ENCODE peak calls at places on chromosomes 2 and 18, in six cellular contexts. K is HT1080, D is GM19239, P is caudate nucleus, B is Calu3, M is NCI-H1105 treated with DMSO at 0.1 percent for 48 hours. A is an unnamed sample.

GRCh38 chr18:49731421-49731841 is 81.9 kb downstream of the ACAA2 start:
- DNase-seq in K (no peak), D (no peak), P (no peak), B (no peak), M (no peak), A (no peak)

GRCh38 chr2:128543646-128544045 is 225.0 kb upstream of the HS6ST1 start:
- DNase-seq in K (no peak), D (no peak), P (no peak), B (no peak), M (no peak), A (no peak)

GRCh38 chr2:18559941-18560796 is at the start of gene RDH14:
- DNase-seq in K (peak), D (peak), P (peak), B (peak), M (peak), A (peak)

GRCh38 chr18:62632788-62633455 is 82.4 kb upstream of the PHLPP1 start:
- DNase-seq in K (no peak), D (no peak), P (no peak), B (no peak), M (no peak), A (no peak)

GRCh38 chr2:1702186-1702565 is 42.1 kb downstream of the PXDN start:
- DNase-seq in K (no peak), D (no peak), P (no peak), B (no peak), M (no peak), A (no peak)

GRCh38 chr18:50934545-50935211 is 33.2 kb upstream of the ELAC1 start:
- DNase-seq in K (no peak), D (no peak), P (no peak), B (no peak), M (no peak), A (no peak)

GRCh38 chr18:26813043-26813442 is 52.5 kb downstream of the AQP4 start:
- DNase-seq in K (no peak), D (peak), P (no peak), B (peak), M (peak), A (no peak)

GRCh38 chr2:222902660-222903059 is 41.8 kb downstream of the ACSL3 start:
- DNase-seq in K (no peak), D (no peak), P (no peak), B (no peak), M (no peak), A (no peak)

GRCh38 chr2:101699191-101699938 is 1.9 kb downstream of the MAP4K4 start:
- DNase-seq in K (no peak), D (no peak), P (peak), B (no peak), M (peak), A (no peak)

GRCh38 chr2:232609607-232610006 is 23.8 kb upstream of the EFHD1 start:
- DNase-seq in K (no peak), D (no peak), P (no peak), B (no peak), M (no peak), A (no peak)

GRCh38 chr18:55506074-55506473 is 81.9 kb downstream of the TCF4 start:
- DNase-seq in K (no peak), D (no peak), P (no peak), B (no peak), M (no peak), A (no peak)

GRCh38 chr2:191501390-191502168 is 176.4 kb upstream of the NABP1 start:
- DNase-seq in K (peak), D (no peak), P (no peak), B (no peak), M (peak), A (no peak)

GRCh38 chr2:20919301-20919800 is 96.5 kb upstream of the LDAH start:
- DNase-seq in K (no peak), D (no peak), P (no peak), B (no peak), M (no peak), A (no peak)

GRCh38 chr2:195562624-195563566 is 94.1 kb upstream of the SLC39A10 start:
- DNase-seq in K (no peak), D (no peak), P (no peak), B (no peak), M (no peak), A (no peak)

GRCh38 chr2:60925994-60926750 is 44.8 kb downstream of the REL start:
- DNase-seq in K (no peak), D (no peak), P (no peak), B (no peak), M (peak), A (no peak)

GRCh38 chr2:178204987-178205386 is 10.7 kb downstream of the OSBPL6 start:
- DNase-seq in K (no peak), D (no peak), P (no peak), B (no peak), M (no peak), A (no peak)

GRCh38 chr2:65746919-65747678 is 314.7 kb upstream of the SPRED2 start:
- DNase-seq in K (no peak), D (no peak), P (no peak), B (no peak), M (no peak), A (no peak)

GRCh38 chr2:151678849-151679248 is 55.4 kb downstream of the NEB start:
- DNase-seq in K (no peak), D (no peak), P (no peak), B (no peak), M (no peak), A (no peak)

GRCh38 chr2:222568866-222569265 is 87.0 kb downstream of the FARSB start:
- DNase-seq in K (peak), D (no peak), P (no peak), B (no peak), M (peak), A (no peak)

GRCh38 chr2:239017491-239018098 is 169.7 kb downstream of the TWIST2 start:
- DNase-seq in K (no peak), D (no peak), P (no peak), B (no peak), M (no peak), A (no peak)

GRCh38 chr18:46891742-46892214 is 25.5 kb downstream of the PIAS2 start:
- DNase-seq in K (no peak), D (peak), P (no peak), B (no peak), M (no peak), A (peak)

GRCh38 chr18:22032392-22032961 is 136.9 kb upstream of the GATA6 start:
- DNase-seq in K (peak), D (no peak), P (no peak), B (peak), M (no peak), A (no peak)

GRCh38 chr18:58965291-58965929 is 100.7 kb downstream of the ZNF532 start:
- DNase-seq in K (no peak), D (no peak), P (no peak), B (no peak), M (no peak), A (no peak)

GRCh38 chr2:231250146-231250545 is 51.7 kb downstream of the ARMC9 start:
- DNase-seq in K (no peak), D (no peak), P (no peak), B (no peak), M (no peak), A (no peak)

GRCh38 chr2:169119816-169120215 is 50.5 kb downstream of the DHRS9 start:
- DNase-seq in K (no peak), D (no peak), P (no peak), B (no peak), M (no peak), A (no peak)

GRCh38 chr18:77487951-77488740 is 238.5 kb downstream of the GALR1 start:
- DNase-seq in K (no peak), D (no peak), P (no peak), B (no peak), M (no peak), A (no peak)

GRCh38 chr2:197915548-197916265 is 111.3 kb downstream of the PLCL1 start:
- DNase-seq in K (no peak), D (no peak), P (no peak), B (no peak), M (no peak), A (no peak)

GRCh38 chr2:193371200-193371599 is 1176.5 kb upstream of the TMEFF2 start:
- DNase-seq in K (no peak), D (no peak), P (no peak), B (no peak), M (no peak), A (no peak)

GRCh38 chr2:162056796-162057399 is 17.1 kb downstream of the DPP4 start:
- DNase-seq in K (peak), D (no peak), P (no peak), B (no peak), M (no peak), A (no peak)

A was measured in GM18507.